ENCODE peak calls at places on chromosomes 4 and X, in five cellular contexts. E is stomach, X is astrocyte of the spinal cord, H is A549, J is heart right ventricle. Y is an unnamed sample.

GRCh38 chr4:8639021-8639420 is 46.5 kb downstream of the CPZ start:
- DNase-seq in X (no peak), J (no peak), H (no peak), E (no peak), Y (no peak)

GRCh38 chr4:108446554-108446953 is 173.8 kb upstream of the RPL34 start:
- DNase-seq in E (no peak), H (no peak), J (no peak), X (no peak), Y (no peak)

GRCh38 chr4:66562276-66562806 is 892.1 kb upstream of the EPHA5 start:
- DNase-seq in J (no peak), H (no peak), X (peak), E (no peak), Y (no peak)

GRCh38 chr4:16250665-16251365 is 24.5 kb upstream of the TAPT1 start:
- DNase-seq in X (no peak), E (no peak), H (peak), J (no peak), Y (peak)

GRCh38 chr4:211033-211511 is 86.8 kb downstream of the ZNF718 start:
- DNase-seq in E (no peak), X (no peak), J (no peak), H (no peak), Y (no peak)

GRCh38 chrX:113726898-113727297 is 857.0 kb upstream of the HTR2C start:
- DNase-seq in J (no peak), H (no peak), X (no peak), E (no peak), Y (no peak)

GRCh38 chr4:148834804-148835598 is 392.8 kb upstream of the NR3C2 start:
- DNase-seq in J (no peak), E (no peak), X (peak), H (peak), Y (peak)

GRCh38 chrX:110432831-110433230 is 74.2 kb downstream of the RTL9 start:
- DNase-seq in E (no peak), H (no peak), X (no peak), J (no peak), Y (no peak)

GRCh38 chr4:3145251-3145908 is 70.9 kb downstream of the HTT start:
- DNase-seq in X (peak), H (no peak), E (no peak), J (no peak), Y (peak)

GRCh38 chr4:177239475-177239874 is 70.2 kb upstream of the NEIL3 start:
- DNase-seq in E (no peak), H (no peak), J (no peak), X (no peak), Y (no peak)

GRCh38 chr4:71230258-71230594 is 108.6 kb upstream of the SLC4A4 start:
- DNase-seq in X (peak), E (peak), J (no peak), H (no peak), Y (no peak)

GRCh38 chr4:3070709-3071500 is 3.4 kb downstream of the HTT-AS start:
- DNase-seq in X (no peak), E (no peak), J (no peak), H (no peak), Y (peak)

GRCh38 chr4:110193822-110194761 is 4.3 kb downstream of the ELOVL6 start:
- DNase-seq in E (peak), J (peak), H (peak), X (peak), Y (peak)

GRCh38 chr4:138037716-138038115 is 204.4 kb downstream of the SLC7A11 start:
- DNase-seq in E (no peak), J (no peak), X (peak), H (no peak), Y (peak)

GRCh38 chr4:168859888-168860694 is 150.0 kb downstream of the CBR4 start:
- DNase-seq in J (no peak), X (no peak), E (no peak), H (no peak), Y (peak)

GRCh38 chrX:106726485-106727437 is at the start of gene RNF128:
- DNase-seq in E (peak), J (peak), H (peak), X (peak), Y (peak)

GRCh38 chr4:48470570-48470969 is 12.6 kb upstream of the SLC10A4 start:
- DNase-seq in E (no peak), X (no peak), J (no peak), H (no peak), Y (no peak)

GRCh38 chr4:72966652-72967051 is 102.9 kb downstream of the COX18 start:
- DNase-seq in H (no peak), X (no peak), J (no peak), E (no peak), Y (no peak)

GRCh38 chrX:153765138-153766079 is 1.4 kb downstream of the PLXNB3 start:
- DNase-seq in X (no peak), H (no peak), J (no peak), E (no peak), Y (no peak)

GRCh38 chrX:30973784-30974427 is 84.9 kb upstream of the TAB3 start:
- DNase-seq in E (no peak), X (no peak), J (no peak), H (no peak), Y (no peak)
- H3K4me3 ChIP-seq in E (no peak), X (no peak), J (no peak), H (no peak), Y (no peak)

GRCh38 chr4:186485621-186486062 is 69.7 kb downstream of the MTNR1A start:
- DNase-seq in X (peak), E (no peak), J (no peak), H (peak), Y (peak)
- TF ChIP-seq CTCF in X (no peak), E (no peak), J (no peak), H (no peak), Y (no peak)

DNA sequence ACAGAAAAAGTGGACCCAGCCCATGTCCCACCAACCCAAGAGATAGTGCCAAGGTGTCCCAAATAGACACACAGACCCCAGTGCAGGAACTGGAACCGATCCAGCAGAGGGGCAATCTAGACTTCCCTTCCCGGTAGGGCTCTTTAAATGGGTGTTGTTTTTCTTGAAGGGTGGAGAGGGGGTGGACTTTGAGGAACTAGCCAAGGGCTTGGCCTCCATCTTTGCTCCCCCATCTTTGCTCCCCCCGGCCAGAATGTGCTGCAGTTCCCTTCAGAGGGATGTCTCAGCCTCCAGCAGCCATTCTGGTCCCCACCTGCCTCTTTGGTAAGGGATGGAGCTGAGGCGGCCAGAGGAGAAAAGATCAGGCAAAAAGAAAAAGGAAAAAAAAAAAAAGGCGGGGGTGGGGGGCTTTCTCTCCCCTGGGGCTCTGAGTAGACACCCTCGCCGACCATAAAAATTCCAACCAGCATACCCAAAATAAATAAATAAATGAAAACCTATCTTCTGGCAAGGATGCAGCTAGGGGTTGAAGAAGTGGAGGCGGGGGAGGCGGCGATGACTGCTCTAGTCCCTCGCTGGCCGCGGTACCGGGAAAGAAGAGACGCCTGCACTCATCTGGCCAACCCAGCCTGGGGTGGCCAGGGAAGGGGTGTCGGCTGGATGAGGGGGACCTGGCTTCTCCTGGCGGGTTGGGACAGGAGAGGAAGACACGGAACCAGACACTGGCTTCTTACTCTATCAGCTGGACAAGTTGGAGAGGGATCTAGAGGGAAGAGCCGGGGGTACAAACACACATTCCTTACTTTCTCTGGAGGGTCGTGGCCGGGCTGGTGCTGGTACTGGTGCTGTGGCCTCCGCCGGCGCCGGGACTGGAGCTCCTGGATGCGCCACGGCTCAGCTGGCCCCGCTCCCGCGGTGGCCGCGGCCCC is 38.5 kb upstream of the IQSEC2 start:
- DNase-seq in J (no peak), E (no peak), H (no peak), X (no peak), Y (peak)
- H3K4me3 ChIP-seq in J (peak), E (peak), H (peak), X (peak), Y (peak)

DNA sequence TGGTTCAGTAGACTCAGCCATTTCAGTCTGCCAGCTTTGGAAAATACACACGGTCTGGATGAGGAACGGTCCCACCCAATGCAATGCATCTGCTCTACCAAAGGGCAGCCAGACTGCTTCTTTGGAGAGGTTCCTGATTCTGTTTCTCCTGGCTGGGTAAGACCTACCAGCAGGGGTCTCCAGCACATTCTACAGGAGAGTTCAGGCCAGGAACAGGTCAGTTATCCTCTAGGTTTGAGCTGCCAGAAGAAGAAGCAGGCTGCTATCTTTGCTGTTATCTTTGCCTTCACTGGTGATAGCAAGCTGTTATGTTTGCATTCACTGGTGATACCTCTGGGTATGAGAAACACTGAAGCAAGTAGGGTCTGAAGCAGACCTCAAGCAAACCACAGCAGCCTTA is 45.5 kb upstream of the PBDC1 start:
- DNase-seq in E (no peak), J (no peak), X (no peak), H (no peak), Y (no peak)
- TF ChIP-seq CTCF in E (no peak), J (no peak), X (no peak), H (no peak), Y (no peak)

GRCh38 chrX:10098235-10098819 is 58.4 kb upstream of the CLCN4 start:
- DNase-seq in H (no peak), X (no peak), E (no peak), J (no peak), Y (no peak)
- H3K4me3 ChIP-seq in H (no peak), X (peak), E (peak), J (no peak), Y (no peak)

Y was measured in foreskin fibroblast.